ENCODE peak calls at places on chromosomes 16 and 17, in four cellular contexts. R, D, F and X are unnamed samples.

GRCh38 chr17:37062036-37062435 is 113.3 kb downstream of the AATF start:
- DNase-seq in R (no peak), F (no peak), D (peak; percentile 32), X (no peak)

GRCh38 chr17:69704935-69705334 is 290.4 kb downstream of the MAP2K6 start:
- DNase-seq in F (no peak), D (no peak), R (no peak), X (no peak)

GRCh38 chr16:86387461-86388440 is 122.6 kb upstream of the FOXF1 start:
- DNase-seq in R (no peak), D (no peak), F (peak; percentile 83), X (no peak)

GRCh38 chr17:57138956-57139576 is 54.0 kb downstream of the AKAP1 start:
- DNase-seq in F (no peak), D (no peak), R (no peak), X (no peak)

GRCh38 chr17:40076595-40076994 is 13.8 kb downstream of the THRA start:
- DNase-seq in F (no peak), D (no peak), R (no peak), X (no peak)

GRCh38 chr17:7018331-7018964 is 4.4 kb upstream of the BCL6B start:
- DNase-seq in R (no peak), F (no peak), D (no peak), X (no peak)

GRCh38 chr17:20284018-20284417 is 183.3 kb downstream of the LGALS9B start:
- DNase-seq in R (no peak), D (no peak), F (no peak), X (no peak)

GRCh38 chr16:66996324-66996982 is 8.1 kb downstream of the CES4A start:
- DNase-seq in F (peak; percentile 66), R (no peak), D (no peak), X (no peak)

GRCh38 chr17:48027322-48027981 is 10.1 kb downstream of the COPZ2 start:
- DNase-seq in R (no peak), D (no peak), F (no peak), X (no peak)

GRCh38 chr16:1097156-1097555 is 1.1 kb upstream of the C1QTNF8 start:
- DNase-seq in F (no peak), R (no peak), D (no peak), X (no peak)

GRCh38 chr16:2860826-2861567 is 3.0 kb upstream of the PRSS22 start:
- DNase-seq in F (peak; percentile 75), R (no peak), D (peak; percentile 53), X (no peak)

GRCh38 chr16:22192261-22193133 is 13.6 kb upstream of the EEF2K start:
- DNase-seq in F (peak; percentile 87), D (peak; percentile 19), R (peak; percentile 60), X (peak; percentile 76)

GRCh38 chr16:3780570-3780969 is 63.2 kb upstream of the TRAP1 start:
- DNase-seq in F (peak; percentile 22), D (no peak), R (no peak), X (no peak)

GRCh38 chr16:50301626-50302471 is 35.5 kb downstream of the ADCY7 start:
- DNase-seq in D (no peak), R (no peak), F (peak; percentile 53), X (no peak)

GRCh38 chr17:13835151-13835550 is 233.4 kb upstream of the HS3ST3A1 start:
- DNase-seq in D (no peak), R (no peak), F (no peak), X (no peak)

GRCh38 chr17:52647411-52647810 is 488.9 kb upstream of the CA10 start:
- DNase-seq in R (no peak), D (no peak), F (no peak), X (no peak)

GRCh38 chr16:15484662-15485061 is 50.3 kb downstream of the BMERB1 start:
- DNase-seq in R (no peak), F (peak; percentile 46), D (no peak), X (no peak)

GRCh38 chr16:51391798-51392511 is 240.9 kb upstream of the SALL1 start:
- DNase-seq in D (peak; percentile 42), R (no peak), F (no peak), X (no peak)

GRCh38 chr16:67277294-67277998 is 1.9 kb upstream of the PLEKHG4 start:
- DNase-seq in D (no peak), R (no peak), F (peak; percentile 97), X (no peak)

GRCh38 chr17:75588546-75589016 is 981 bp downstream of the MYO15B start:
- DNase-seq in D (no peak), R (no peak), F (no peak), X (no peak)

GRCh38 chr17:52209507-52209906 is 51.0 kb upstream of the CA10 start:
- DNase-seq in F (no peak), R (no peak), D (no peak), X (no peak)

GRCh38 chr17:58112970-58113631 is 29.9 kb downstream of the DYNLL2 start:
- DNase-seq in D (peak; percentile 90), F (peak; percentile 55), R (peak; percentile 76), X (peak; percentile 87)

GRCh38 chr17:27379863-27380533 is 76.2 kb upstream of the KSR1 start:
- DNase-seq in R (no peak), F (peak; percentile 27), D (no peak), X (no peak)

GRCh38 chr16:70695351-70696070 is 9.7 kb upstream of the MTSS2 start:
- DNase-seq in R (no peak), D (no peak), F (no peak), X (peak; percentile 74)

GRCh38 chr17:7407033-7407432 is 612 bp upstream of the NLGN2 start:
- DNase-seq in D (no peak), F (no peak), R (no peak), X (no peak)

GRCh38 chr17:45814622-45815606 is 29.8 kb upstream of the SPPL2C start:
- DNase-seq in D (no peak), R (no peak), F (no peak), X (no peak)

GRCh38 chr17:78168906-78169793 is 769 bp downstream of the SYNGR2 start:
- DNase-seq in R (peak; percentile 58), F (peak; percentile 71), D (peak; percentile 44), X (peak; percentile 39)

GRCh38 chr16:58085584-58086251 is 43.5 kb downstream of the CFAP20 start:
- DNase-seq in F (no peak), D (no peak), R (no peak), X (no peak)

GRCh38 chr17:65294184-65294719 is 157.1 kb downstream of the RGS9 start:
- DNase-seq in F (peak; percentile 28), D (peak; percentile 69), R (peak; percentile 76), X (peak; percentile 62)

GRCh38 chr17:43028221-43028861 is 3.3 kb downstream of the RND2 start:
- DNase-seq in F (no peak), D (no peak), R (no peak), X (no peak)

GRCh38 chr17:76441681-76442340 is 11.1 kb downstream of the UBE2O start:
- DNase-seq in D (no peak), R (no peak), F (no peak), X (no peak)

GRCh38 chr17:29078183-29079045 is 35.5 kb downstream of the PIPOX start:
- DNase-seq in R (no peak), F (no peak), D (no peak), X (no peak)

DNA sequence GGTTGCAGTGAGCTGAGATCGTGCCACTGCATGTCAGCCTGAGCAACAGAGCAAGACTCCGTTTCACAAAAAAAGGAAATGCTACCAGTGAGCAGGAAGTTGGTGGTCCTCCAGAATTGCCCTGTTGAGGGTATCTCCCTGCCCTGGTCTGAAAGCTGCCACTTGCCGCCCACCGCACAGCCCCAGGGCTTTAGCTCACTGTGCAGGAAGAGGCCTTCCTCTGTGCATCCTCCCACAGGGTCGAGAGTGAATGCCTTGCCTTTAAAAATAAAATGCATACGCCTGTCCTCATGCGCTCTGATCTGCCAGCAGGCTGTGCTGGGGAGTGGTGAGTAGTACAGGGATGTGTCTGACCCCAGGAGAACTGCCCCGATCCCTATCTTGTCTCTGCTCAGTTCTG is 587.5 kb downstream of the MAF start:
- DNase-seq in F (no peak), D (no peak), R (no peak), X (no peak)
- TF ChIP-seq CTCF in F (peak; percentile 27), D (no peak), R (no peak), X (no peak)

GRCh38 chr16:30379165-30379783 is 3.1 kb downstream of the SEPTIN1 start:
- DNase-seq in F (no peak), R (no peak), D (no peak), X (no peak)
- TF ChIP-seq CTCF in F (peak; percentile 5), R (no peak), D (no peak), X (no peak)

DNA sequence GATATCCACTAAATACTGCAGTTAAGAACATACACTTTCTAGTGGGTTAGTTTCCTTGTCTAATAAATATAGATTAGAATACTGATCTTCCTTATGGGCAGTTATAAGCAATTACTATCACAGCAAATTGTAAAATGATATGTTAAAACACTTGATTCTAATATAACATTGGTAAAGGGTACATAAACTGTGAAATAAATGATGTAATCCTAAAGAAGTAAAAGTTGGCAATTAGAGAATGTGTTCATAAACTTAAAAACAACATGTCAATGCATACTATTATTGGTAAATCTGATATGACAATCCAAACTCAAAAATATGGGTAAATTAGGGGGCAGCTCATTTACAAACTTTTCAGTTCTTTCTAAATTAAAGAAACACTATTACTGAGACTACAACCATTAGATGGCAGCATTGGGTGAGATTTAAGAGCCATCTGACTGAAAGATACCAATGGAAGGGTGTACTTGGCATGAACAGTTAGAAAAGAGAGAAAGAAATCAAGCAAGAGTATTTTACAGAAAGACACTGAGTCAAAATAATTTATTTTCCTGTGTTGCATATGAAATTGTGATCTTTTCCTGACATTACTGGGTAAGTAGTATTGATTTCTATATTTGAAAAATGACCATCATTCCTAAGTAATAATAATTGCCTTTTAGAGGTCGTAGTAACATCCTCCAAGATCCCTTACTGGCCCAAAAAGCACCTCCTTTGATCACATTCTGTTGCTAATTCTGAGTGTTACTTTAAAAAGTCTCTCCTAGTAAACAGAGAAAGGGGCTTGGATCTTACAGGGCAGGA is 119.6 kb downstream of the SPAG9 start:
- DNase-seq in R (peak; percentile 51), F (peak; percentile 44), D (no peak), X (peak; percentile 10)
- TF ChIP-seq CTCF in R (peak; percentile 47), F (peak; percentile 45), D (peak; percentile 48), X (peak; percentile 38)

GRCh38 chr16:71851726-71852125 is 6.0 kb downstream of the ATXN1L start:
- DNase-seq in D (no peak), F (no peak), R (no peak), X (no peak)
- TF ChIP-seq CTCF in D (no peak), F (no peak), R (no peak), X (no peak)

GRCh38 chr16:26765087-26765486 is 301.6 kb upstream of the C16orf82 start:
- DNase-seq in R (no peak), D (peak; percentile 15), F (no peak), X (peak; percentile 18)
- TF ChIP-seq CTCF in R (no peak), D (peak; percentile 5), F (peak; percentile 20), X (peak; percentile 33)

GRCh38 chr16:83878838-83879237 is 20.1 kb upstream of the MLYCD start:
- DNase-seq in D (no peak), R (no peak), F (peak; percentile 35), X (no peak)
- TF ChIP-seq CTCF in D (peak; percentile 30), R (no peak), F (peak; percentile 55), X (peak; percentile 34)